ENCODE peak calls at places on chromosomes 5 and 9, in seven cellular contexts. G, O, Q, M, T, F and R are unnamed samples.

GRCh38 chr5:137491121-137491520 is 8.0 kb downstream of the SPOCK1 start:
- DNase-seq in Q (no peak), M (no peak), G (no peak), O (no peak), T (no peak), F (peak; percentile 38), R (no peak)

GRCh38 chr5:113034182-113034773 is 57.7 kb downstream of the DCP2 start:
- DNase-seq in M (no peak), T (no peak), O (no peak), F (peak; percentile 95), G (peak; percentile 24), Q (no peak), R (peak; percentile 76)

GRCh38 chr5:404666-405241 is 38.2 kb upstream of the EXOC3 start:
- DNase-seq in G (no peak), Q (peak; percentile 27), M (no peak), T (no peak), F (no peak), O (no peak), R (no peak)

GRCh38 chr5:37495668-37496067 is 116.5 kb downstream of the WDR70 start:
- DNase-seq in M (no peak), G (no peak), Q (no peak), F (peak; percentile 89), O (no peak), T (no peak), R (peak; percentile 81)

GRCh38 chr9:108271646-108272349 is 584.0 kb downstream of the ACTL7B start:
- DNase-seq in Q (no peak), G (peak; percentile 61), T (no peak), F (peak; percentile 88), M (no peak), O (peak; percentile 80), R (peak; percentile 81)

GRCh38 chr5:128062172-128062746 is 21.3 kb upstream of the SLC12A2 start:
- DNase-seq in Q (no peak), F (peak; percentile 80), T (no peak), G (no peak), O (no peak), M (no peak), R (peak; percentile 62)

GRCh38 chr5:124908603-124909451 is 162.4 kb upstream of the ZNF608 start:
- DNase-seq in G (no peak), M (no peak), Q (no peak), O (no peak), T (no peak), F (peak; percentile 18), R (no peak)

GRCh38 chr5:176157656-176158055 is 80.6 kb upstream of the SIMC1 start:
- DNase-seq in G (no peak), M (no peak), Q (no peak), T (no peak), F (peak; percentile 71), O (no peak), R (peak; percentile 6)

GRCh38 chr5:60439552-60439951 is 260.4 kb downstream of the DEPDC1B start:
- DNase-seq in M (no peak), G (no peak), Q (no peak), O (no peak), T (no peak), F (no peak), R (no peak)

GRCh38 chr9:82524407-82524806 is 535.8 kb downstream of the SPATA31D1 start:
- DNase-seq in O (no peak), G (peak; percentile 16), T (no peak), F (no peak), M (no peak), Q (no peak), R (no peak)

GRCh38 chr9:3954228-3954949 is 345.5 kb downstream of the GLIS3 start:
- DNase-seq in G (peak; percentile 16), O (no peak), F (no peak), T (no peak), M (no peak), Q (no peak), R (no peak)

GRCh38 chr5:19835442-19835841 is 152.6 kb downstream of the CDH18 start:
- DNase-seq in O (no peak), F (no peak), Q (no peak), T (no peak), G (no peak), M (no peak), R (no peak)

DNA sequence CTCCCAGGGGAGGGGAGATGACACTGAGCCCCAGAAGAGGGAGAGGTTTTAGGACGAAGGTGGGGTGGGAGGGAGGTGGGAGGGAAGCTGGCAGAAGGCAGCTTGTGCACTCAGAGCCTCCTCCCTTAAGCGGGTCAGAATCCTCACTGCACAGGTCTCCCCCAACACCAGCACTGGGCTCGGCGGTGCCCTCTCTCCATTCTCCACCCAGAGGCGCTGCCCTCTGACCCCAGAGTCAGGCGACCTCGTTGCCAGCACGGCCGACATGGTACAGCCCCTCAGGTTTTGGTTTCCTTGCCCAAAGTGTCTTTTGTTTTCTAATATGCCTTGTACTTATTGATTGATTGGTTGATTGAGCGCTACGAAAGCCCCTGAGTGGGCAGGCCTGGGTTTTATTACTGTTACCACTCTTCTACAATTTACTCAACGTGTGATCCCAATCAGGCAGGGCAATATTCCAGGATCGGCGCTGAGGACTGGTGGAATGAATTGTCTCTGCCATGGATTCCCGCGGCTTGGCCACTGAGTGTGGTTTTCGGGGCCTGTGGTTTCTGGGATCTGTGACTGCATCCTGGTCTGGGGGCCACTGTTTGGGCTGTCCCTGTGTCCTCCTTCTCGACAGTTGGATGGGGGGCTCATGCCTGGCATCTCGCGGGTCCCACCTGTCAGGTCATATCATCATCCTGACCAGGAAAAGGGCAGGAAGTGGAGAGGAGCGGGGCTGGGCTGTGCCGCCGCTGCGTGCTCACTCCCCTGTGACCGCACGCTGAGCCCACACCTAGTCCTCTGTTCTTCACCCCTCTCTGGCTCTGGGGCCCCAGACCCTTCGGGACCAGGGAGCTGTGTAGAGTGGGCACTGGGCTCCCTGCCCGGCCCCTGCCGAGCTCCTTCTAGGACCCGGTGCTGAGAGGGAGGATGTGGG is 9.6 kb upstream of the FCN2 start:
- DNase-seq in F (no peak), O (no peak), G (no peak), Q (no peak), T (no peak), M (no peak), R (no peak)
- H3K4me3 ChIP-seq in F (no peak overlapping the region), O (no peak overlapping the region), G (no peak overlapping the region), Q (no peak overlapping the region), T (no peak overlapping the region), M (no peak overlapping the region), R (no peak overlapping the region)

DNA sequence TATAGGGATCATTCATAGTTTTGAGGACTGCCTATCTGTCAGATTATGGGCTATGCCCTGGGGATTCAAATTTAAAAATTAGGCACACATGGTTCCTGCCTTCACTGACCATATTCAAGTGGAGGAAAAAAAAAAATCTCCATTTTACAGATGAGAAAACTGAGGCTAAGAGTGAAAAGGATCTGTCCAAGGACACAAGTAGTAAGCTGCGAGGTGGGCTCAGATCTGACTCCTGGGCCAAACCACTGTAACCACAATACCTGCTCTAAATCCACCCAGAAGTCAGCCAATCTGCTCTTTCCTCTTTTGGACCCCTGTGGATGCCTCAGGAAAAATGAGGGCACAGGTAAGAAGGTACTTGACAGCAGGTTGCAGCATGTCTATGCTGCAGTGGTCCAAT is 2.8 kb upstream of the TOR1A start:
- DNase-seq in F (no peak), Q (no peak), M (no peak), T (no peak), O (no peak), G (no peak), R (no peak)
- H3K36me3 ChIP-seq in F (peaks cover 36% of the 10 kb centered on the region), Q (peaks cover 56% of the 10 kb centered on the region), M (peaks cover 57% of the 10 kb centered on the region), T (no peaks in the 10 kb centered on the region), O (peaks cover 59% of the 10 kb centered on the region), G (peaks cover 18% of the 10 kb centered on the region), R (peaks cover 12% of the 10 kb centered on the region)

DNA sequence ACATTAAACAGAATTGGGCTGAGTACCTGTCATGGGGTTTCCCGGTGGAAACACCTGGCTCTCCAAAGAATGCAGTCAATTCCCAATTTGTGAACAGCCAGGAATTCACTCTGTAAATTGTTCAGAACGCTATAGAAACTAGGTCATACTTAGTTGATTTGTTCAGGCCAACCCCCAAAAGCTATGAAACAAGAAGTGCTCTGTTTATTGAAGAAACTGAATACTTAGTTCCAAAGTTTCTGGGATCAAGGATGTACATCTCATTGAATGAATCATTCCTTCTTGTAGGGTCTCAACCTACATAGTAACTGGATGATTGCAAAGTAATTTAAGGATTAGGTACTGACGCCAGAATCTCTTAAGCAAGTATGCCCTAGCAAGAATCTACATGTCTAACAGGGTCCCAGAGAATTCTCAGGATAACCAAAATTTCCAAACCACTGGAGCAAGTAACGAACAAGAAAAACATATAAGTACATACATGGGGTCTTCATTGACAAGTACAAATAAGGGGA is 659 bp upstream of the TUSC1 start:
- DNase-seq in O (no peak), G (no peak), Q (no peak), F (peak; percentile 16), M (no peak), T (no peak), R (no peak)
- H3K4me3 ChIP-seq in O (no peak overlapping the region), G (peak overlapping the region; percentile 70), Q (peak overlapping the region; percentile 89), F (no peak overlapping the region), M (peak overlapping the region; percentile 93), T (peak overlapping the region; percentile 98), R (peak overlapping the region; percentile 85)

DNA sequence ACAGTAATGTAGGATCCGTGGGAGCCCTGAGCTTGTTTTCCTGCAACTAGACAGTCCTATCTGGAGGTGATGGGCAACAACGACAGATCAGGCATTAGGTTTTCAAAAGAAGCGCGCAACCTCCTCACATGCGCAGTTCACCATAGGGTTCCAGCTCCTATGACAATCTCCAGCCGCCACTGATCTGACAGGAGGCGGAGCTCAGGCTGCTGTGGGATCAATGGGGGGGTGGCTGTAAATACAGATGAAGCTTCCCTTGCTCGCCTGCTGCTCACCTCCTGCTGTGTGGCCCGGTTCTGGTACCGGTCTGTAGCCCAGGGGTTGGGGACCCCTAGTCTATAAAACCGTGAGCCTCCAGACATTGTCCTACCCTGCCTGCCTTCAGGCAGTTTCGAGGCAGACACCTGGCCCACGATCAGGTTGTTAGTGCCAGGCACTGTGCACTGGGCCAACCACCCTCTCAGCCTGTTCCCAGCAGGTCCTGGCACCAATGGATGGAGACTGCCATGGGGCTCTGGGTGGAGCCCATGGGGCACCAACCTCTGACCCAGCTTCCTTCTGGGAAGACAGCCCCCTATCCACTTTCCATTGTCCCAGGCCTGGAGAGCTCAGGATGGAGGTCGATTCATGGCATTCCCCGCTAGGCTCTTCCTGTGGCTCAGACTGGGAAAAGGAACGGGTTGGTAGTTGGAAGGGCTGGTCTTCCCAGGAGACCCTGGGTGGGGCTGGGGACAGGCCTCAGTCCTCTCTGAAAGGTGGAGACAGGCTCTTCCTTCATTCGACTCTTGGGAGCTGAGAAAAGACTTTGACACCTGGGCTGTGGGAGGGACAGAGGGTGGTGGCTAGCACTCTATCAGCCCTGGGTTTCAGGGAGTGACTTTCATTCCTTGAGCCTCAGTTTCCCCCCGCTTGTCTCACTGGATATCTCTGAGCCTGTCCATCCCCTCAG is 1.7 kb downstream of the ENDOG start:
- DNase-seq in M (peak; percentile 64), O (peak; percentile 94), F (no peak), G (no peak), Q (no peak), T (peak; percentile 45), R (no peak)
- H3K36me3 ChIP-seq in M (peaks cover 41% of the 10 kb centered on the region), O (peaks cover 46% of the 10 kb centered on the region), F (peaks cover 29% of the 10 kb centered on the region), G (peaks cover 4% of the 10 kb centered on the region), Q (peaks cover 24% of the 10 kb centered on the region), T (no peaks in the 10 kb centered on the region), R (peaks cover 17% of the 10 kb centered on the region)

DNA sequence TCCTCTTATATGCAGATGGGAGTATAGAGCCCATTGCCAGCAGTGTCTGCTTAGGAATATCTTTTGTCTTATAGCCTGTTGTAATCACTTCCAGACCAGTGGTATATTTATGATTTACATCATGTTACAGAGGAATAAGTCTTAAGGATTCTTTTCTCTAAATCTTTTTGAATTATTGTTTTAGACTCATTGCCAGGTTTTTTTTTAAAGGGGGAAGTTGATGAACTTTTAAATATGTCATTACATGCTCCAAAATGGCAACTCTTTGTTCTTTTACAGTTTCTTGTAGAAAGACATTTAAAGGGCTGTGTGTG is 59.3 kb upstream of the NFIB start:
- DNase-seq in O (no peak), T (no peak), F (peak; percentile 38), Q (no peak), G (no peak), M (no peak), R (no peak)
- H3K4me3 ChIP-seq in O (no peak overlapping the region), T (no peak overlapping the region), F (no peak overlapping the region), Q (no peak overlapping the region), G (no peak overlapping the region), M (no peak overlapping the region), R (no peak overlapping the region)